ENCODE peak calls at places on chromosomes 13 and 19, in six cellular contexts. C is H1, U is WTC11, E is HEK293T, Y is HCT116, Z is GM12878. J is an unnamed sample.

GRCh38 chr13:77846173-77846572 is 72.5 kb downstream of the EDNRB start:
- DNase-seq in U (no peak), Z (no peak), Y (no peak), E (no peak), C (no peak), J (no peak)

GRCh38 chr13:98972627-98973026 is 5.2 kb downstream of the DOCK9 start:
- DNase-seq in U (no peak), E (no peak), Z (no peak), Y (peak), C (no peak), J (no peak)

GRCh38 chr13:98451676-98452105 is 125.2 kb downstream of the STK24 start:
- DNase-seq in Y (no peak), U (no peak), C (no peak), Z (no peak), E (no peak), J (no peak)

GRCh38 chr19:57759096-57759495 is 10.4 kb upstream of the ZNF586 start:
- DNase-seq in Z (no peak), E (no peak), Y (no peak), U (no peak), C (no peak), J (no peak)

GRCh38 chr13:20359335-20359734 is 127.2 kb upstream of the GJB6 start:
- DNase-seq in Y (peak), Z (no peak), U (no peak), E (no peak), C (no peak), J (peak)

GRCh38 chr19:18135712-18136584 is 17.0 kb upstream of the PIK3R2 start:
- DNase-seq in Y (no peak), U (no peak), C (no peak), E (no peak), Z (no peak), J (no peak)

GRCh38 chr13:111897178-111897845 is 169.6 kb upstream of the SOX1 start:
- DNase-seq in Z (no peak), E (no peak), U (no peak), C (no peak), Y (no peak), J (no peak)

GRCh38 chr13:114200673-114201005 is 21.6 kb downstream of the CFAP97D2 start:
- DNase-seq in Y (no peak), U (no peak), Z (no peak), E (no peak), C (no peak), J (no peak)

GRCh38 chr13:20035130-20035529 is 76.6 kb downstream of the ZMYM2 start:
- DNase-seq in E (no peak), U (no peak), Y (no peak), Z (no peak), C (no peak), J (no peak)

GRCh38 chr19:41299046-41299754 is 10.8 kb upstream of the CCDC97 start:
- DNase-seq in Z (no peak), U (no peak), E (no peak), Y (no peak), C (no peak), J (no peak)

GRCh38 chr19:2869618-2870017 is 2.5 kb downstream of the ZNF556 start:
- DNase-seq in E (no peak), Y (no peak), U (no peak), Z (no peak), C (no peak), J (no peak)

GRCh38 chr19:1675633-1676350 is 23.4 kb upstream of the TCF3 start:
- DNase-seq in Y (no peak), E (no peak), Z (no peak), U (no peak), C (no peak), J (peak)

GRCh38 chr19:33861950-33862349 is 65.3 kb downstream of the KCTD15 start:
- DNase-seq in Z (no peak), E (no peak), Y (no peak), C (no peak), U (no peak), J (no peak)

GRCh38 chr13:62193919-62194318 is 778.3 kb upstream of the PCDH20 start:
- DNase-seq in C (no peak), Y (no peak), E (no peak), U (no peak), Z (no peak), J (no peak)

GRCh38 chr13:83498486-83499190 is 383.6 kb downstream of the SLITRK1 start:
- DNase-seq in U (no peak), E (peak), Y (no peak), C (no peak), Z (no peak), J (no peak)

GRCh38 chr13:110209950-110210603 is 96.9 kb downstream of the COL4A1 start:
- DNase-seq in E (no peak), Y (no peak), C (no peak), Z (no peak), U (no peak), J (no peak)

GRCh38 chr13:37816276-37816675 is 53.3 kb downstream of the TRPC4 start:
- DNase-seq in Z (no peak), C (no peak), Y (no peak), E (no peak), U (no peak), J (no peak)

GRCh38 chr19:18429717-18430416 is 8.1 kb downstream of the ISYNA1 start:
- DNase-seq in C (no peak), U (no peak), Y (no peak), E (no peak), Z (no peak), J (no peak)

GRCh38 chr19:29872224-29872731 is 60.5 kb downstream of the CCNE1 start:
- DNase-seq in E (no peak), Y (no peak), Z (no peak), U (peak), C (no peak), J (peak)

GRCh38 chr13:71517004-71517403 is 350.0 kb downstream of the DACH1 start:
- DNase-seq in C (no peak), U (no peak), E (no peak), Z (no peak), Y (peak), J (no peak)

GRCh38 chr19:33714149-33714548 is 82.5 kb upstream of the KCTD15 start:
- DNase-seq in Y (no peak), U (no peak), E (no peak), Z (no peak), C (no peak), J (no peak)

GRCh38 chr13:62119739-62120700 is 704.4 kb upstream of the PCDH20 start:
- DNase-seq in Z (no peak), Y (peak), U (no peak), C (no peak), E (peak), J (no peak)

GRCh38 chr13:79090552-79091159 is 315.4 kb downstream of the RBM26 start:
- DNase-seq in Z (no peak), U (no peak), Y (no peak), C (no peak), E (no peak), J (no peak)

GRCh38 chr19:30695171-30695875 is 323.1 kb downstream of the ZNF536 start:
- DNase-seq in Z (no peak), C (no peak), U (peak), Y (no peak), E (no peak), J (peak)

GRCh38 chr13:33927315-33927714 is 109.4 kb downstream of the RFC3 start:
- DNase-seq in Y (no peak), E (no peak), C (no peak), U (no peak), Z (no peak), J (no peak)

GRCh38 chr13:112465251-112466131 is 89.3 kb downstream of the SPACA7 start:
- DNase-seq in Y (no peak), Z (no peak), E (no peak), U (no peak), C (no peak), J (no peak)

GRCh38 chr13:107190065-107190464 is 622.1 kb upstream of the ARGLU1 start:
- DNase-seq in C (no peak), U (no peak), Y (no peak), Z (no peak), E (no peak), J (no peak)

GRCh38 chr13:110520431-110521295 is 40.9 kb downstream of the RAB20 start:
- DNase-seq in U (no peak), Z (no peak), Y (no peak), E (no peak), C (no peak), J (no peak)

GRCh38 chr13:35712907-35713685 is 236.6 kb upstream of the MAB21L1 start:
- DNase-seq in Y (no peak), U (no peak), Z (no peak), C (no peak), E (no peak), J (no peak)

GRCh38 chr13:49664606-49665005 is 26.7 kb downstream of the EBPL start:
- DNase-seq in U (no peak), Z (no peak), C (no peak), E (no peak), Y (no peak), J (no peak)

GRCh38 chr13:109790951-109791605 is 4.7 kb upstream of the IRS2 start:
- DNase-seq in Z (no peak), C (no peak), Y (no peak), E (peak), U (no peak), J (no peak)

GRCh38 chr13:22944378-22944777 is 236.4 kb upstream of the SGCG start:
- DNase-seq in Z (no peak), C (no peak), U (peak), E (no peak), Y (no peak), J (no peak)

GRCh38 chr19:28130066-28130511 is 1082.9 kb downstream of the UQCRFS1 start:
- DNase-seq in U (no peak), Y (no peak), C (no peak), Z (peak), E (no peak), J (no peak)

GRCh38 chr13:41064493-41064892 is 3.2 kb downstream of the WBP4 start:
- DNase-seq in U (no peak), Z (no peak), E (no peak), C (no peak), Y (no peak), J (no peak)
- TF ChIP-seq SP1 in U (no peak), Z (no peak), E (no peak), C (no peak), Y (no peak), J (no peak)

DNA sequence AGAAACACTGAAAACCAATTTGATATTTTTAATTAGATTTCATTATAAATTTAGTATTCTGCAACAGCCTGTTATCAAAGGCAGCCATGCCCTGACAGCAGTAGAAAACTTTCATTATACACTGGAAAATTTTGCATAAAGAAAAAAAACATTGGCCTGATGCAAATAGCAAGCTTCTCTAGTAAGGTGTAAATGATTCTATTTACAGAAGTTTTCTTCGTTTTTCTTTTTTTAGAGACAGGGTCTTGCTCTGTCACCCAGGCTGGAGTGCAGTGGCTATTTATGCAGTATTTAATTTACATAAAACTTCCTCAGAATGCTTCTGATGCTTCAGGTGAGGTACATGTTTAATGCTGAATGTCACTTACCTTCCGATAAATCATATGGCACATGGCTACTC is 67.0 kb downstream of the ABCC4 start:
- DNase-seq in E (no peak), U (no peak), Y (no peak), C (no peak), Z (no peak), J (no peak)
- TF ChIP-seq SP1 in E (no peak), U (no peak), Y (no peak), C (no peak), Z (no peak), J (no peak)

DNA sequence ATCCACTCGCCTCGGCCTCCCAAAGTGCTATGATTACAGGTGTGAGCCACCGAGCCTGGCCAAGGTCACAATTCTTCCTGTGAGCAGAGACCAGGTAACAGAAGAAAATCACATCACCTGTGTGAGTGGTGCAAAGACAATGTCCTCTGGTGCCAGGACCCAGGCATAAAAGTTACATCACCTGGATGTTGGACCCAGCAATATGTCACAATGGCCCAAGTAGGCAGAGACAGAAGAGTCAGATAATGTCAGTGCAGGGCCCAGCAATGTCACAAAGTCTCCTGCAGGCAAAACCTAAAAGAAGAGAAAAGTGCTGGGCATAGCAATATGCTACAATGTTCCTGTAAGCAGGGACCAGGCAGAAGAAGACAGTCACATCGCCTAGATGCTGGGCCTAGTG is 5.5 kb upstream of the ZNF724 start:
- DNase-seq in E (no peak), U (no peak), Z (no peak), C (no peak), Y (no peak), J (no peak)
- TF ChIP-seq SP1 in E (no peak), U (no peak), Z (no peak), C (no peak), Y (no peak), J (no peak)

DNA sequence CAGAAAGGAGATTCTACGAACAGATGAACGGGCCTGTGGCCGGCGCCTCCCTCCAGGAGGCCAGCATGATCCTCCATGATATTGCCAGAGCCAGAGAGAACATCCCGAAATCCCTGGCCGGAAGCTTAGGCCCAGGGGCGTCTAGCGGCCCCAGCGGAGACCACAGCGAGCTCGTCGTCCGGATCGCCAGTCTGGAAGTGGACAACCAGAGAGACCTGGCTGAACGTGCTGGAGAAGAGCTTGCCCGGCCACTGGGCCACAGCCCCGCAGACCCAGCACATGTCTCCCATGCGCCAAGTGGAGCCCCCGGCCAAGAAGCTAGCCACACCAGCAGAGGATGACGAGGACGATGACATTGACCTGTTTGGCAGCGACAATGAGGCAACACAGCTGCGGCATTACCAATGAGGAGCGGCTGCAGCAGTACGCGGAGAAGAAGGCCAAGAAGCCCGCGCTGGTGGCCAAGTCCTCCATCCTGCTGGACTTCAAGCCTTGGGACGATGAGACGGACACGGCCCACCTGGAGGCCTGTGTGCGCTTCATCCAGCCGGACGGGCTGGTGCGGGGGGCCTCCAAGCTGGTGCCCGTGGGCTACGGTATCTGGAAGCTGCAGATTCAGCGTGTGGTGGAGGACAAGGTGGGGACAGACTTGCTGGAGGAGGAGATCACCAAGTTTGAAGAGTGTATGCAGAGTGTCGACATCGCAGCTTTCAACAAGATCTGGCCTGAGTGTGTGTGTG is 78.8 kb upstream of the FRY start:
- DNase-seq in E (no peak), C (no peak), Y (no peak), U (no peak), Z (no peak), J (no peak)
- TF ChIP-seq SP1 in E (no peak), C (no peak), Y (no peak), U (no peak), Z (no peak), J (no peak)

J was measured in K562.